ENCODE peak calls at places on chromosomes 7 and 10, in six cellular contexts. One of them, this sample, is unnamed.

GRCh38 chr10:3467052-3467906 is 294.7 kb upstream of the PITRM1 start:
- DNase-seq in activated CD4-positive, alpha-beta T cell treated with anti-CD3 and anti-CD28 coated beads, Interleukin-2, amount 10 ng/mL, durations not matched to agents 7 days and 5 days: no peak
- DNase-seq in hepatic stellate cell: peak
- DNase-seq in neural crest cell: no peak
- DNase-seq in HS-5: peak
- DNase-seq in NCI-H1105: no peak
- DNase-seq in this sample: peak

GRCh38 chr10:6215241-6215640 is 12.5 kb downstream of the PFKFB3 start:
- DNase-seq in activated CD4-positive, alpha-beta T cell treated with anti-CD3 and anti-CD28 coated beads, Interleukin-2, amount 10 ng/mL, durations not matched to agents 7 days and 5 days: no peak
- DNase-seq in hepatic stellate cell: no peak
- DNase-seq in neural crest cell: no peak
- DNase-seq in HS-5: no peak
- DNase-seq in NCI-H1105: no peak
- DNase-seq in this sample: peak

GRCh38 chr10:119620241-119620753 is 23.5 kb upstream of the TIAL1 start:
- DNase-seq in activated CD4-positive, alpha-beta T cell treated with anti-CD3 and anti-CD28 coated beads, Interleukin-2, amount 10 ng/mL, durations not matched to agents 7 days and 5 days: no peak
- DNase-seq in hepatic stellate cell: no peak
- DNase-seq in neural crest cell: no peak
- DNase-seq in HS-5: peak
- DNase-seq in NCI-H1105: no peak
- DNase-seq in this sample: no peak

GRCh38 chr10:19922236-19922963 is 106.2 kb downstream of the PLXDC2 start:
- DNase-seq in activated CD4-positive, alpha-beta T cell treated with anti-CD3 and anti-CD28 coated beads, Interleukin-2, amount 10 ng/mL, durations not matched to agents 7 days and 5 days: no peak
- DNase-seq in hepatic stellate cell: peak
- DNase-seq in neural crest cell: no peak
- DNase-seq in HS-5: no peak
- DNase-seq in NCI-H1105: no peak
- DNase-seq in this sample: no peak

GRCh38 chr7:136640977-136641376 is 227.5 kb upstream of the CHRM2 start:
- DNase-seq in activated CD4-positive, alpha-beta T cell treated with anti-CD3 and anti-CD28 coated beads, Interleukin-2, amount 10 ng/mL, durations not matched to agents 7 days and 5 days: no peak
- DNase-seq in hepatic stellate cell: no peak
- DNase-seq in neural crest cell: no peak
- DNase-seq in HS-5: no peak
- DNase-seq in NCI-H1105: no peak
- DNase-seq in this sample: no peak

GRCh38 chr10:3570855-3571266 is 214.1 kb downstream of the KLF6 start:
- DNase-seq in activated CD4-positive, alpha-beta T cell treated with anti-CD3 and anti-CD28 coated beads, Interleukin-2, amount 10 ng/mL, durations not matched to agents 7 days and 5 days: no peak
- DNase-seq in hepatic stellate cell: no peak
- DNase-seq in neural crest cell: peak
- DNase-seq in HS-5: no peak
- DNase-seq in NCI-H1105: no peak
- DNase-seq in this sample: peak

GRCh38 chr10:62384447-62385081 is 10.4 kb downstream of the ZNF365 start:
- DNase-seq in activated CD4-positive, alpha-beta T cell treated with anti-CD3 and anti-CD28 coated beads, Interleukin-2, amount 10 ng/mL, durations not matched to agents 7 days and 5 days: no peak
- DNase-seq in hepatic stellate cell: no peak
- DNase-seq in neural crest cell: no peak
- DNase-seq in HS-5: no peak
- DNase-seq in NCI-H1105: no peak
- DNase-seq in this sample: no peak

GRCh38 chr10:28734940-28735759 is 57.8 kb downstream of the BAMBI start:
- DNase-seq in activated CD4-positive, alpha-beta T cell treated with anti-CD3 and anti-CD28 coated beads, Interleukin-2, amount 10 ng/mL, durations not matched to agents 7 days and 5 days: no peak
- DNase-seq in hepatic stellate cell: peak
- DNase-seq in neural crest cell: no peak
- DNase-seq in HS-5: peak
- DNase-seq in NCI-H1105: no peak
- DNase-seq in this sample: peak

GRCh38 chr10:25028711-25029110 is 12.3 kb downstream of the THNSL1 start:
- DNase-seq in activated CD4-positive, alpha-beta T cell treated with anti-CD3 and anti-CD28 coated beads, Interleukin-2, amount 10 ng/mL, durations not matched to agents 7 days and 5 days: no peak
- DNase-seq in hepatic stellate cell: no peak
- DNase-seq in neural crest cell: no peak
- DNase-seq in HS-5: no peak
- DNase-seq in NCI-H1105: no peak
- DNase-seq in this sample: no peak

GRCh38 chr10:120999868-121000267 is 148.7 kb downstream of the WDR11 start:
- DNase-seq in activated CD4-positive, alpha-beta T cell treated with anti-CD3 and anti-CD28 coated beads, Interleukin-2, amount 10 ng/mL, durations not matched to agents 7 days and 5 days: no peak
- DNase-seq in hepatic stellate cell: no peak
- DNase-seq in neural crest cell: no peak
- DNase-seq in HS-5: no peak
- DNase-seq in NCI-H1105: no peak
- DNase-seq in this sample: no peak

GRCh38 chr10:31133628-31134302 is 102.1 kb upstream of the ZNF438 start:
- DNase-seq in activated CD4-positive, alpha-beta T cell treated with anti-CD3 and anti-CD28 coated beads, Interleukin-2, amount 10 ng/mL, durations not matched to agents 7 days and 5 days: peak
- DNase-seq in hepatic stellate cell: peak
- DNase-seq in neural crest cell: peak
- DNase-seq in HS-5: no peak
- DNase-seq in NCI-H1105: peak
- DNase-seq in this sample: peak

GRCh38 chr10:12238821-12239220 is 42.8 kb downstream of the CDC123 start:
- DNase-seq in activated CD4-positive, alpha-beta T cell treated with anti-CD3 and anti-CD28 coated beads, Interleukin-2, amount 10 ng/mL, durations not matched to agents 7 days and 5 days: no peak
- DNase-seq in hepatic stellate cell: no peak
- DNase-seq in neural crest cell: no peak
- DNase-seq in HS-5: no peak
- DNase-seq in NCI-H1105: no peak
- DNase-seq in this sample: no peak

GRCh38 chr10:4770766-4771553 is 55.0 kb upstream of the AKR1E2 start:
- DNase-seq in activated CD4-positive, alpha-beta T cell treated with anti-CD3 and anti-CD28 coated beads, Interleukin-2, amount 10 ng/mL, durations not matched to agents 7 days and 5 days: no peak
- DNase-seq in hepatic stellate cell: peak
- DNase-seq in neural crest cell: no peak
- DNase-seq in HS-5: peak
- DNase-seq in NCI-H1105: peak
- DNase-seq in this sample: no peak

GRCh38 chr10:132272061-132272766 is 35.5 kb downstream of the STK32C start:
- DNase-seq in activated CD4-positive, alpha-beta T cell treated with anti-CD3 and anti-CD28 coated beads, Interleukin-2, amount 10 ng/mL, durations not matched to agents 7 days and 5 days: no peak
- DNase-seq in hepatic stellate cell: no peak
- DNase-seq in neural crest cell: no peak
- DNase-seq in HS-5: no peak
- DNase-seq in NCI-H1105: no peak
- DNase-seq in this sample: no peak

GRCh38 chr10:100038561-100039071 is 28.9 kb upstream of the DNMBP start:
- DNase-seq in activated CD4-positive, alpha-beta T cell treated with anti-CD3 and anti-CD28 coated beads, Interleukin-2, amount 10 ng/mL, durations not matched to agents 7 days and 5 days: no peak
- DNase-seq in hepatic stellate cell: no peak
- DNase-seq in neural crest cell: no peak
- DNase-seq in HS-5: no peak
- DNase-seq in NCI-H1105: no peak
- DNase-seq in this sample: no peak

GRCh38 chr7:24318326-24318725 is 34.3 kb downstream of the NPY start:
- DNase-seq in activated CD4-positive, alpha-beta T cell treated with anti-CD3 and anti-CD28 coated beads, Interleukin-2, amount 10 ng/mL, durations not matched to agents 7 days and 5 days: no peak
- DNase-seq in hepatic stellate cell: no peak
- DNase-seq in neural crest cell: no peak
- DNase-seq in HS-5: no peak
- DNase-seq in NCI-H1105: no peak
- DNase-seq in this sample: peak

GRCh38 chr7:81676813-81677212 is 93.0 kb downstream of the HGF start:
- DNase-seq in activated CD4-positive, alpha-beta T cell treated with anti-CD3 and anti-CD28 coated beads, Interleukin-2, amount 10 ng/mL, durations not matched to agents 7 days and 5 days: no peak
- DNase-seq in hepatic stellate cell: no peak
- DNase-seq in neural crest cell: no peak
- DNase-seq in HS-5: no peak
- DNase-seq in NCI-H1105: no peak
- DNase-seq in this sample: no peak

GRCh38 chr7:151735186-151735853 is 141.6 kb downstream of the PRKAG2 start:
- DNase-seq in activated CD4-positive, alpha-beta T cell treated with anti-CD3 and anti-CD28 coated beads, Interleukin-2, amount 10 ng/mL, durations not matched to agents 7 days and 5 days: no peak
- DNase-seq in hepatic stellate cell: no peak
- DNase-seq in neural crest cell: no peak
- DNase-seq in HS-5: no peak
- DNase-seq in NCI-H1105: no peak
- DNase-seq in this sample: no peak

GRCh38 chr7:35576037-35576573 is 118.8 kb downstream of the HERPUD2 start:
- DNase-seq in activated CD4-positive, alpha-beta T cell treated with anti-CD3 and anti-CD28 coated beads, Interleukin-2, amount 10 ng/mL, durations not matched to agents 7 days and 5 days: no peak
- DNase-seq in hepatic stellate cell: no peak
- DNase-seq in neural crest cell: no peak
- DNase-seq in HS-5: no peak
- DNase-seq in NCI-H1105: no peak
- DNase-seq in this sample: no peak

GRCh38 chr10:110426294-110427153 is 71.2 kb upstream of the DUSP5 start:
- DNase-seq in activated CD4-positive, alpha-beta T cell treated with anti-CD3 and anti-CD28 coated beads, Interleukin-2, amount 10 ng/mL, durations not matched to agents 7 days and 5 days: no peak
- DNase-seq in hepatic stellate cell: peak
- DNase-seq in neural crest cell: no peak
- DNase-seq in HS-5: no peak
- DNase-seq in NCI-H1105: no peak
- DNase-seq in this sample: peak

GRCh38 chr7:1720325-1720724 is 50.2 kb downstream of the ELFN1 start:
- DNase-seq in activated CD4-positive, alpha-beta T cell treated with anti-CD3 and anti-CD28 coated beads, Interleukin-2, amount 10 ng/mL, durations not matched to agents 7 days and 5 days: no peak
- DNase-seq in hepatic stellate cell: no peak
- DNase-seq in neural crest cell: no peak
- DNase-seq in HS-5: no peak
- DNase-seq in NCI-H1105: peak
- DNase-seq in this sample: no peak

GRCh38 chr7:92158660-92159575 is 20.0 kb downstream of the LRRD1 start:
- DNase-seq in activated CD4-positive, alpha-beta T cell treated with anti-CD3 and anti-CD28 coated beads, Interleukin-2, amount 10 ng/mL, durations not matched to agents 7 days and 5 days: no peak
- DNase-seq in hepatic stellate cell: peak
- DNase-seq in neural crest cell: no peak
- DNase-seq in HS-5: peak
- DNase-seq in NCI-H1105: no peak
- DNase-seq in this sample: no peak

GRCh38 chr10:62046522-62047239 is 145.2 kb downstream of the ARID5B start:
- DNase-seq in activated CD4-positive, alpha-beta T cell treated with anti-CD3 and anti-CD28 coated beads, Interleukin-2, amount 10 ng/mL, durations not matched to agents 7 days and 5 days: no peak
- DNase-seq in hepatic stellate cell: no peak
- DNase-seq in neural crest cell: no peak
- DNase-seq in HS-5: no peak
- DNase-seq in NCI-H1105: no peak
- DNase-seq in this sample: peak

GRCh38 chr7:9507281-9507680 is 1073.9 kb downstream of the NXPH1 start:
- DNase-seq in activated CD4-positive, alpha-beta T cell treated with anti-CD3 and anti-CD28 coated beads, Interleukin-2, amount 10 ng/mL, durations not matched to agents 7 days and 5 days: no peak
- DNase-seq in hepatic stellate cell: no peak
- DNase-seq in neural crest cell: no peak
- DNase-seq in HS-5: no peak
- DNase-seq in NCI-H1105: no peak
- DNase-seq in this sample: no peak

GRCh38 chr7:1461640-1462375 is 2.5 kb upstream of the MICALL2 start:
- DNase-seq in activated CD4-positive, alpha-beta T cell treated with anti-CD3 and anti-CD28 coated beads, Interleukin-2, amount 10 ng/mL, durations not matched to agents 7 days and 5 days: no peak
- DNase-seq in hepatic stellate cell: no peak
- DNase-seq in neural crest cell: no peak
- DNase-seq in HS-5: no peak
- DNase-seq in NCI-H1105: no peak
- DNase-seq in this sample: no peak

GRCh38 chr7:158951725-158952124 is 95.4 kb downstream of the DYNC2I1 start:
- DNase-seq in activated CD4-positive, alpha-beta T cell treated with anti-CD3 and anti-CD28 coated beads, Interleukin-2, amount 10 ng/mL, durations not matched to agents 7 days and 5 days: no peak
- DNase-seq in hepatic stellate cell: no peak
- DNase-seq in neural crest cell: no peak
- DNase-seq in HS-5: no peak
- DNase-seq in NCI-H1105: no peak
- DNase-seq in this sample: no peak

GRCh38 chr7:98864726-98865420 is 4.9 kb downstream of the TMEM130 start:
- DNase-seq in activated CD4-positive, alpha-beta T cell treated with anti-CD3 and anti-CD28 coated beads, Interleukin-2, amount 10 ng/mL, durations not matched to agents 7 days and 5 days: no peak
- DNase-seq in hepatic stellate cell: no peak
- DNase-seq in neural crest cell: no peak
- DNase-seq in HS-5: no peak
- DNase-seq in NCI-H1105: no peak
- DNase-seq in this sample: no peak

GRCh38 chr7:122803323-122803722 is 82.9 kb downstream of the CADPS2 start:
- DNase-seq in activated CD4-positive, alpha-beta T cell treated with anti-CD3 and anti-CD28 coated beads, Interleukin-2, amount 10 ng/mL, durations not matched to agents 7 days and 5 days: no peak
- DNase-seq in hepatic stellate cell: peak
- DNase-seq in neural crest cell: peak
- DNase-seq in HS-5: no peak
- DNase-seq in NCI-H1105: peak
- DNase-seq in this sample: peak

GRCh38 chr10:21524526-21525366 is 736 bp downstream of the SKIDA1 start:
- DNase-seq in activated CD4-positive, alpha-beta T cell treated with anti-CD3 and anti-CD28 coated beads, Interleukin-2, amount 10 ng/mL, durations not matched to agents 7 days and 5 days: no peak
- DNase-seq in hepatic stellate cell: no peak
- DNase-seq in neural crest cell: no peak
- DNase-seq in HS-5: no peak
- DNase-seq in NCI-H1105: no peak
- DNase-seq in this sample: peak

GRCh38 chr10:5447071-5447470 is 34.7 kb downstream of the NET1 start:
- DNase-seq in activated CD4-positive, alpha-beta T cell treated with anti-CD3 and anti-CD28 coated beads, Interleukin-2, amount 10 ng/mL, durations not matched to agents 7 days and 5 days: no peak
- DNase-seq in hepatic stellate cell: no peak
- DNase-seq in neural crest cell: no peak
- DNase-seq in HS-5: no peak
- DNase-seq in NCI-H1105: no peak
- DNase-seq in this sample: no peak

GRCh38 chr10:127293640-127294039 is 97.2 kb upstream of the INSYN2A start:
- DNase-seq in activated CD4-positive, alpha-beta T cell treated with anti-CD3 and anti-CD28 coated beads, Interleukin-2, amount 10 ng/mL, durations not matched to agents 7 days and 5 days: peak
- DNase-seq in hepatic stellate cell: no peak
- DNase-seq in neural crest cell: no peak
- DNase-seq in HS-5: no peak
- DNase-seq in NCI-H1105: no peak
- DNase-seq in this sample: no peak

GRCh38 chr10:11197266-11197712 is 179.6 kb downstream of the CELF2 start:
- DNase-seq in activated CD4-positive, alpha-beta T cell treated with anti-CD3 and anti-CD28 coated beads, Interleukin-2, amount 10 ng/mL, durations not matched to agents 7 days and 5 days: no peak
- DNase-seq in hepatic stellate cell: no peak
- DNase-seq in neural crest cell: no peak
- DNase-seq in HS-5: no peak
- DNase-seq in NCI-H1105: no peak
- DNase-seq in this sample: no peak

GRCh38 chr7:1912472-1913289 is 242.6 kb downstream of the ELFN1 start:
- DNase-seq in activated CD4-positive, alpha-beta T cell treated with anti-CD3 and anti-CD28 coated beads, Interleukin-2, amount 10 ng/mL, durations not matched to agents 7 days and 5 days: no peak
- DNase-seq in hepatic stellate cell: peak
- DNase-seq in neural crest cell: no peak
- DNase-seq in HS-5: peak
- DNase-seq in NCI-H1105: no peak
- DNase-seq in this sample: peak

GRCh38 chr7:117169907-117170306 is 153.0 kb downstream of the WNT2 start:
- DNase-seq in activated CD4-positive, alpha-beta T cell treated with anti-CD3 and anti-CD28 coated beads, Interleukin-2, amount 10 ng/mL, durations not matched to agents 7 days and 5 days: no peak
- DNase-seq in hepatic stellate cell: no peak
- DNase-seq in neural crest cell: no peak
- DNase-seq in HS-5: no peak
- DNase-seq in NCI-H1105: peak
- DNase-seq in this sample: no peak

GRCh38 chr7:101678138-101678479 is 49.0 kb upstream of the MYL10 start:
- DNase-seq in activated CD4-positive, alpha-beta T cell treated with anti-CD3 and anti-CD28 coated beads, Interleukin-2, amount 10 ng/mL, durations not matched to agents 7 days and 5 days: no peak
- DNase-seq in hepatic stellate cell: no peak
- DNase-seq in neural crest cell: no peak
- DNase-seq in HS-5: no peak
- DNase-seq in NCI-H1105: no peak
- DNase-seq in this sample: no peak

GRCh38 chr10:79070611-79071534 is 2.1 kb downstream of the ZMIZ1 start:
- DNase-seq in activated CD4-positive, alpha-beta T cell treated with anti-CD3 and anti-CD28 coated beads, Interleukin-2, amount 10 ng/mL, durations not matched to agents 7 days and 5 days: no peak
- DNase-seq in hepatic stellate cell: peak
- DNase-seq in neural crest cell: peak
- DNase-seq in HS-5: peak
- DNase-seq in NCI-H1105: peak
- DNase-seq in this sample: peak

GRCh38 chr10:100528885-100529472 is 692 bp downstream of the NDUFB8 start:
- DNase-seq in activated CD4-positive, alpha-beta T cell treated with anti-CD3 and anti-CD28 coated beads, Interleukin-2, amount 10 ng/mL, durations not matched to agents 7 days and 5 days: no peak
- DNase-seq in hepatic stellate cell: peak
- DNase-seq in neural crest cell: no peak
- DNase-seq in HS-5: no peak
- DNase-seq in NCI-H1105: no peak
- DNase-seq in this sample: peak

GRCh38 chr7:45118830-45119452 is 7.4 kb upstream of the TBRG4 start:
- DNase-seq in activated CD4-positive, alpha-beta T cell treated with anti-CD3 and anti-CD28 coated beads, Interleukin-2, amount 10 ng/mL, durations not matched to agents 7 days and 5 days: no peak
- DNase-seq in hepatic stellate cell: no peak
- DNase-seq in neural crest cell: no peak
- DNase-seq in HS-5: no peak
- DNase-seq in NCI-H1105: no peak
- DNase-seq in this sample: no peak

GRCh38 chr10:59808896-59809643 is 55.8 kb upstream of the MRLN start:
- DNase-seq in activated CD4-positive, alpha-beta T cell treated with anti-CD3 and anti-CD28 coated beads, Interleukin-2, amount 10 ng/mL, durations not matched to agents 7 days and 5 days: peak
- DNase-seq in hepatic stellate cell: peak
- DNase-seq in neural crest cell: peak
- DNase-seq in HS-5: peak
- DNase-seq in NCI-H1105: no peak
- DNase-seq in this sample: peak

This sample was measured in ELF-1.